ENCODE peak calls at places on chromosomes 7 and 10, in seven cellular contexts. N is HFFc6; V is RWPE1; G is GM12891; M is NCI-H446 treated with DMSO at 0.1 percent for 48 hours; O is effector CD4-positive, alpha-beta T cell; R is anterior cingulate cortex. Z is an unnamed sample.

GRCh38 chr10:49359349-49360231 is 36.3 kb downstream of the DRGX start:
- DNase-seq in N (no peak), V (no peak), G (no peak), M (peak), O (no peak), R (no peak), Z (peak)

GRCh38 chr10:71623098-71623985 is 96.2 kb downstream of the C10orf105 start:
- DNase-seq in N (peak), V (peak), G (no peak), M (no peak), O (no peak), R (peak), Z (peak)

GRCh38 chr10:79397051-79397450 is 48.4 kb downstream of the ZCCHC24 start:
- DNase-seq in N (no peak), V (no peak), G (no peak), M (no peak), O (no peak), R (no peak), Z (no peak)

GRCh38 chr10:110775022-110775379 is 96.7 kb upstream of the PDCD4 start:
- DNase-seq in N (no peak), V (peak), G (no peak), M (no peak), O (no peak), R (no peak), Z (no peak)

GRCh38 chr10:72257051-72257892 is 16.5 kb upstream of the DDIT4 start:
- DNase-seq in N (no peak), V (no peak), G (no peak), M (no peak), O (no peak), R (no peak), Z (no peak)

GRCh38 chr7:143227806-143228205 is 6.0 kb downstream of the TAS2R40 start:
- DNase-seq in N (no peak), V (no peak), G (no peak), M (no peak), O (no peak), R (no peak), Z (no peak)

GRCh38 chr10:101047961-101048892 is 13.6 kb upstream of the KAZALD1 start:
- DNase-seq in N (no peak), V (no peak), G (no peak), M (no peak), O (no peak), R (no peak), Z (no peak)

GRCh38 chr10:24518981-24519597 is 204.6 kb downstream of the ARHGAP21 start:
- DNase-seq in N (peak), V (peak), G (peak), M (no peak), O (peak), R (peak), Z (peak)